ENCODE peak calls at places on chromosomes 1 and 21, in six cellular contexts. S is right atrium auricular region; V is CD8-positive, alpha-beta T cell; T is heart left ventricle; O is sigmoid colon; X is IMR-90. B is an unnamed sample.

GRCh38 chr1:15741183-15741850 is 982 bp upstream of the TMEM82 start:
- DNase-seq in S (peak; percentile 65), V (peak; percentile 80), T (peak; percentile 89), O (peak; percentile 91), X (peak; percentile 44), B (peak; percentile 83)

GRCh38 chr1:9476790-9477463 is 62.3 kb upstream of the SLC25A33 start:
- DNase-seq in S (no peak), V (no peak), T (no peak), O (no peak), X (peak; percentile 40), B (no peak)

GRCh38 chr1:119254067-119254720 is 113.7 kb upstream of the WARS2 start:
- DNase-seq in S (no peak), V (no peak), T (no peak), O (no peak), X (no peak), B (no peak)

GRCh38 chr1:116711061-116711582 is 43.1 kb upstream of the CD2 start:
- DNase-seq in S (no peak), V (no peak), T (no peak), O (no peak), X (no peak), B (no peak)

GRCh38 chr1:29642519-29642918 is 406.2 kb downstream of the PTPRU start:
- DNase-seq in S (no peak), V (peak; percentile 19), T (no peak), O (no peak), X (no peak), B (no peak)

GRCh38 chr1:23718482-23718881 is 24.8 kb upstream of the ELOA start:
- DNase-seq in S (no peak), V (no peak), T (no peak), O (no peak), X (peak; percentile 50), B (no peak)

GRCh38 chr1:77394166-77394565 is 112.3 kb downstream of the AK5 start:
- DNase-seq in S (no peak), V (no peak), T (no peak), O (no peak), X (peak; percentile 76), B (no peak)

GRCh38 chr1:91596474-91596873 is 95.8 kb downstream of the CDC7 start:
- DNase-seq in S (no peak), V (no peak), T (no peak), O (no peak), X (peak; percentile 46), B (no peak)

GRCh38 chr1:54814148-54814498 is 13.0 kb upstream of the TTC22 start:
- DNase-seq in S (no peak), V (no peak), T (no peak), O (no peak), X (no peak), B (no peak)

GRCh38 chr1:200075522-200075921 is 48.0 kb downstream of the NR5A2 start:
- DNase-seq in S (no peak), V (no peak), T (no peak), O (no peak), X (no peak), B (no peak)

GRCh38 chr1:53073899-53074311 is 11.9 kb downstream of the PODN start:
- DNase-seq in S (no peak), V (no peak), T (peak; percentile 73), O (peak; percentile 88), X (no peak), B (peak; percentile 74)

GRCh38 chr1:56095924-56096655 is 483.3 kb downstream of the PLPP3 start:
- DNase-seq in S (no peak), V (no peak), T (no peak), O (peak; percentile 78), X (peak; percentile 93), B (peak; percentile 51)

GRCh38 chr1:181387702-181388101 is 95.6 kb upstream of the CACNA1E start:
- DNase-seq in S (no peak), V (no peak), T (no peak), O (no peak), X (no peak), B (no peak)

GRCh38 chr1:208110296-208110695 is 133.9 kb downstream of the PLXNA2 start:
- DNase-seq in S (no peak), V (no peak), T (no peak), O (no peak), X (no peak), B (no peak)

GRCh38 chr21:44085491-44086321 is 21.5 kb upstream of the PWP2 start:
- DNase-seq in S (no peak), V (no peak), T (no peak), O (no peak), X (no peak), B (peak; percentile 33)

GRCh38 chr1:244836135-244836521 is 670 bp downstream of the COX20 start:
- DNase-seq in S (no peak), V (no peak), T (no peak), O (no peak), X (peak; percentile 47), B (no peak)

GRCh38 chr1:204113900-204114299 is 37.9 kb downstream of the ETNK2 start:
- DNase-seq in S (no peak), V (no peak), T (no peak), O (no peak), X (peak; percentile 38), B (no peak)

GRCh38 chr1:41358152-41358937 is 2.9 kb upstream of the FOXO6 start:
- DNase-seq in S (no peak), V (peak; percentile 45), T (peak; percentile 83), O (no peak), X (no peak), B (peak; percentile 79)

DNA sequence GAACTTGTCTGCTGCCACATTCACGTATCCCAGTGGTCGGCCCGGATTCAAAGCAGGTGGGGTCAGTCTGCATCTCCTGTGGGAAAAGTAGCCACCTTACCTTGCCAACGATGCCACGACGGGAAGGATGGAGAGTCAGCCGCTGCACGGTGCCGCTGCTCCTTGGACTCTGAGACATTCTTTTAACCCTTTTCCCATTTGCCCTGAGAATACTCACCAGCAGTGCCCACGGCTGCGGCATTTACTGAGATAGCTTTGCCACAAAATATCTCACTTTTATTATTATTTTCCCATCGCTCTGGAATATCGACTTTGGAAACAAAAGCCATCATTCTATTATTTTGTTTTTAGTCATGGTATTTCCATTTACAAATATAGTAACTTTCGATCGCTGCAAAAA is 15.3 kb upstream of the TTC34 start:
- DNase-seq in S (no peak), V (no peak), T (peak; percentile 46), O (no peak), X (no peak), B (peak; percentile 16)
- H3K9me3 ChIP-seq in S (peaks cover 7% of the 10 kb centered on the region), V (no peaks in the 10 kb centered on the region), T (peaks cover 12% of the 10 kb centered on the region), O (peaks cover 5% of the 10 kb centered on the region), X (peaks cover 53% of the 10 kb centered on the region), B (peaks cover 4% of the 10 kb centered on the region)

DNA sequence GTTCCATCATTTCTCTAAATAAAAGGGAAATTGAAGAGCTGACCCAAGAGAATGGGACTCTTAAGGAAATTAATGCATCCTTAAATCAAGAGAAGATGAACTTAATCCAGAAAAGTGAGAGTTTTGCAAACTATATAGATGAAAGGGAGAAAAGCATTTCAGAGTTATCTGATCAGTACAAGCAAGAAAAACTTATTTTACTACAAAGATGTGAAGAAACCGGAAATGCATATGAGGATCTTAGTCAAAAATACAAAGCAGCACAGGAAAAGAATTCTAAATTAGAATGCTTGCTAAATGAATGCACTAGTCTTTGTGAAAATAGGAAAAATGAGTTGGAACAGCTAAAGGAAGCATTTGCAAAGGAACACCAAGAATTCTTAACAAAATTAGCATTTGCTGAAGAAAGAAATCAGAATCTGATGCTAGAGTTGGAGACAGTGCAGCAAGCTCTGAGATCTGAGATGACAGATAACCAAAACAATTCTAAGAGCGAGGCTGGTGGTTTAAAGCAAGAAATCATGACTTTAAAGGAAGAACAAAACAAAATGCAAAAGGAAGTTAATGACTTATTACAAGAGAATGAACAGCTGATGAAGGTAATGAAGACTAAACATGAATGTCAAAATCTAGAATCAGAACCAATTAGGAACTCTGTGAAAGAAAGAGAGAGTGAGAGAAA is 38.4 kb downstream of the CENPF start:
- DNase-seq in S (no peak), V (no peak), T (no peak), O (no peak), X (no peak), B (no peak)
- H3K27ac ChIP-seq in S (no peak overlapping the region), V (peak overlapping the region; percentile 28), T (no peak overlapping the region), O (no peak overlapping the region), X (no peak overlapping the region), B (no peak overlapping the region)

DNA sequence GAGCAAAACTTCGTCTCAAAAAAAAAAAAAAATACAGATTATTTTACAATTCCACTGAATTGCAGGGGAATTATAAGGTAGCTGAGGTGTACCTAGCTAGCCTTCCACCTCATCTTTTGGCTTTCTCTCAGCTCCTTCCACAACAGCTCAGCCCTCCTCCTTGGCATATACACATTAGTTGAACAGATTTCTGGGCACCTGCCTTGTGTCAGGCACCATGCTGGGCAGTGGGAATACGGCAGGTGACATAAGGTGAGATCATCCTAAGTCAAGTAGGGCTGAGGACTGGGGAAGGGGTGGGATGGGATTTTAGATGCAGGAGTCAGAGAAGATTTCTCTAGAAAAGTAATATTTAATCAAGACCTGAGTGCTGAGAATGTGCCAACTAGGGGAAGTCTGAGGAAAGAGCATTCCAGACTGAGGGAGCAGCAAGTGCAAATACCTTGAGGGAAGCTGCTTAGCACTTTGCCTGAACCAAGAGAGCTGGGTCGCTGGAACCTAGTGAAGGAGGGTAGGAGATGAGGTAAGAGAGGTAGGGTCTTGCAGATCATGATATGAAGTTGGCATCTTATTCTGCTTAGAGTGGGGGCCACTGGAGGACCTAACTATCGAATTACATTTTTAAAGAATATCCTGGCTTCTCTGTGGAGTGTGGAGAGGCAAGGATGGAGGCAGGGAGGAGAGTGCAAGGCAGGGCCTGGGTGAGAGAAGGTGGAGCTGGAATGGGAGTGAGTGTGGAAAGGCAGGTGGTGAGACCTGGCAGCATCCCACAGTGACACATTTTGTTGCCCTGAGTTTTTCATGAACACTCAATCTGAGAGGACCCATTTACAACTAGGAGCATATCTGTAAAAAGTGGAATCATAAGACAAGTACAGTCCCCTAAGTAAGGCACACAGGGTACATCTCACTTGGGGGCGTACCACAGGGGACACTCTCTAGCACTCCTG is 28.2 kb downstream of the LAMC2 start:
- DNase-seq in S (no peak), V (no peak), T (no peak), O (no peak), X (no peak), B (no peak)
- H3K9me3 ChIP-seq in S (no peaks in the 10 kb centered on the region), V (no peaks in the 10 kb centered on the region), T (no peaks in the 10 kb centered on the region), O (no peaks in the 10 kb centered on the region), X (no peaks in the 10 kb centered on the region), B (no peaks in the 10 kb centered on the region)

GRCh38 chr1:170674986-170675385 is 11.1 kb downstream of the PRRX1 start:
- DNase-seq in S (no peak), V (no peak), T (no peak), O (no peak), X (no peak), B (no peak)

GRCh38 chr1:170675825-170676224 is 11.9 kb downstream of the PRRX1 start:
- DNase-seq in S (no peak), V (no peak), T (no peak), O (no peak), X (no peak), B (no peak)

GRCh38 chr1:170676628-170677027 is 12.7 kb downstream of the PRRX1 start:
- DNase-seq in S (no peak), V (no peak), T (no peak), O (no peak), X (peak; percentile 66), B (no peak)

GRCh38 chr1:170671629-170671963 is 7.7 kb downstream of the PRRX1 start:
- DNase-seq in S (no peak), V (no peak), T (no peak), O (no peak), X (no peak), B (no peak)

DNA sequence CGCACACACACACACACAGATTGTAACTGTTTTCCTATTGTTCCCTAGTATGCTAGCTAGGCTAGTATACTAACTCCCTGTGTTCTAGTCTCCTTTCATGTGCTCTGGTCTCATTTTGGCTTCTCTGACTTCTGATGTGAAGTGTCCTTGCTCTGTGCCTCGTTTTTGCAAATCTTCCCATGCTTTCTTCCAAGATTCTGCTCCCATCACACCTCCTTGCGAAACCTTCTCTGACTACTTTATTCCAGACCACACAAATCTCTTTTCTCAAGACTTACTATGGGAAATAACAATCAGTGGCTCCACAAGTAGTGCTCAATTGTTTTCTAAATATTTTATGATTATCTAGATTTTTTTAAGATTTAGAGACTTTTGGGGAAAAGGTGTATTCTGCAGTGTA is 10.3 kb downstream of the PRRX1 start:
- DNase-seq in S (no peak), V (no peak), T (no peak), O (no peak), X (peak; percentile 62), B (no peak)
- H3K27ac ChIP-seq in S (no peak overlapping the region), V (no peak overlapping the region), T (no peak overlapping the region), O (no peak overlapping the region), X (no peak overlapping the region), B (no peak overlapping the region)

B was measured in aorta.